ENCODE peak calls at places on chromosome 10, in four cellular contexts. X is ovary, Y is left ventricle myocardium inferior, I is colonic mucosa. M is an unnamed sample. For H3K27me3, the result is how much of the 10 kb centered on the place peaks cover.

GRCh38 chr10:69716711-69717560 is 84.8 kb upstream of the COL13A1 start:
- DNase-seq in X (no peak), Y (no peak), I (peak), M (no peak)

GRCh38 chr10:93465806-93466675 is 16.1 kb downstream of the MYOF start:
- DNase-seq in X (peak), Y (peak), I (peak), M (peak)

GRCh38 chr10:34430685-34431084 is 384.4 kb downstream of the PARD3 start:
- DNase-seq in X (no peak), Y (no peak), I (no peak), M (no peak)

GRCh38 chr10:17209931-17210330 is 8.5 kb upstream of the TRDMT1 start:
- DNase-seq in X (no peak), Y (no peak), I (no peak), M (no peak)

GRCh38 chr10:59234814-59235429 is 58.5 kb downstream of the PHYHIPL start:
- DNase-seq in X (no peak), Y (no peak), I (peak), M (no peak)

GRCh38 chr10:72772031-72772430 is 80.1 kb downstream of the MCU start:
- DNase-seq in X (no peak), Y (no peak), I (no peak), M (no peak)

GRCh38 chr10:69421611-69422308 is 5.0 kb upstream of the TACR2 start:
- DNase-seq in X (no peak), Y (peak), I (no peak), M (no peak)

GRCh38 chr10:88707429-88708110 is 1.5 kb downstream of the LIPK start:
- DNase-seq in X (no peak), Y (no peak), I (no peak), M (no peak)

GRCh38 chr10:28169525-28169924 is 133.3 kb downstream of the MPP7 start:
- DNase-seq in X (no peak), Y (no peak), I (no peak), M (no peak)

GRCh38 chr10:75008952-75009351 is 102.5 kb upstream of the SAMD8 start:
- DNase-seq in X (no peak), Y (no peak), I (no peak), M (no peak)
- H3K27me3 ChIP-seq in X (under half), Y (under half), I (under half), M (under half)

GRCh38 chr10:11863353-11864105 is 40.4 kb downstream of the PROSER2 start:
- DNase-seq in X (no peak), Y (no peak), I (no peak), M (no peak)
- H3K4me3 ChIP-seq in X (no peak), Y (no peak), I (no peak), M (no peak)

GRCh38 chr10:99532194-99532593 is 548 bp upstream of the NKX2-3 start:
- DNase-seq in X (no peak), Y (no peak), I (no peak), M (no peak)

GRCh38 chr10:99530108-99531025 is 2.4 kb upstream of the NKX2-3 start:
- DNase-seq in X (no peak), Y (no peak), I (no peak), M (no peak)

GRCh38 chr10:99529483-99530107 is 3.1 kb upstream of the NKX2-3 start:
- DNase-seq in X (no peak), Y (no peak), I (peak), M (no peak)

GRCh38 chr10:99531696-99532050 is 1.1 kb upstream of the NKX2-3 start:
- DNase-seq in X (no peak), Y (no peak), I (no peak), M (no peak)

DNA sequence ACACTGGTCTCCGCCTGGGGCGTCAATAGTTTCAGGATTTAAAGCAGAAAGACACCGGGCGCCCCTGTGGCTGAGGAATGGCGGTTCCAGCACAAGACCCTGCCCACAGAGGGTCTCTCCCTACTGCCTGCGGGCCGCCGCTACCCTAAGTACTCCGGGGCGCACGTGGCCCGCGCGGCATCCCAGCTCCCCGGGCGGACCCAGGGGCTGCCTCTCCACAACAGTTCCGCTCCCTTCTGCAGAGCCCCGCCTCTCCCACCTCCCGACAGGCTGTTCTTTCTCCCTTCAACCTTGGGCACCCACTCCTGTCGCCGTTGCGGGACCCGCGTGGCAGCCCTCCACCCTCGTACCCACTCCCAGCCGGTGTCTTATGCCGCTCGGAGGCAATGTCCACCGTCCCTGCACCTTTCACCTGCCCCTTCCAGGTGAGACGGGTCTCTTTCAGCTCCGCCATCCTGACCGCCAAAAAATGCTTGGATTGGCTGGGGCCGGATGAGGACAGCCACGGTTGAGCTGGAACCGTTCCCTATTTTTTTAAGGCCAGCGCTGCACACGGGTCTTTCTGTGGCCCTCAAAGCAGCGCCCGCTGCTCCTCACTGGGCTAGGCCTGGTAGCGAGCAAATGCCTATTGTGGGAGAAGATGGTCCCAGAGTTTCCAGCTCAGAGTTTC is 1.6 kb upstream of the NKX2-3 start:
- DNase-seq in X (no peak), Y (no peak), I (no peak), M (no peak)
- H3K27me3 ChIP-seq in X (under half), Y (half or more), I (half or more), M (under half)

DNA sequence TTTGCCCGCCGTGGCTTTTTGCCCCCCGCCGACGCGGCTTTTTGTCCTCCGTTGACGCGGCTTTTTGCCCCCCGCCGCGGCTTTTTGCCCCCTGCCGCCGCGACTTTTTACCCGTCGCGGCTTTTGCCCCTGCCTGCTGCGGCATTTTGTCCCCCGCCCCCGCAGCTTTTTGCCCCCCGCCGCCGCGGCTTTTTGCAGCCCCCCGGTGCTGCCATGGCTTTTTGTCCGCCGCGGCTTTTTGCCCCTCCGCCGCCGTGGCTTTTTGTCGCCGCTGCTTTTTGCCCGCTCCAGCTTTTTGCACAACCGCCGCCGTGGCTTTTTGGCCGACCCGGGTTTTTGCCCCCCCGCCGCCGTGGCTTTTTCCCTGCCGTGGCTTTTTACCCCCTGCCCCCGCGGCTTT is 506.6 kb downstream of the ZNF37A start:
- DNase-seq in X (no peak), Y (no peak), I (no peak), M (no peak)
- H3K4me3 ChIP-seq in X (no peak), Y (no peak), I (no peak), M (no peak)

GRCh38 chr10:100790761-100791208 is 45.4 kb downstream of the PAX2 start:
- DNase-seq in X (no peak), Y (no peak), I (no peak), M (no peak)
- H3K27me3 ChIP-seq in X (under half), Y (half or more), I (under half), M (under half)

GRCh38 chr10:48701139-48701901 is 16.6 kb downstream of the WDFY4 start:
- DNase-seq in X (no peak), Y (no peak), I (peak), M (no peak)
- H3K4me3 ChIP-seq in X (no peak), Y (no peak), I (no peak), M (no peak)

GRCh38 chr10:78357673-78358206 is 324.1 kb downstream of the RPS24 start:
- DNase-seq in X (no peak), Y (no peak), I (no peak), M (no peak)

GRCh38 chr10:78358406-78358805 is 324.7 kb downstream of the RPS24 start:
- DNase-seq in X (no peak), Y (no peak), I (no peak), M (no peak)

GRCh38 chr10:78354101-78354500 is 320.4 kb downstream of the RPS24 start:
- DNase-seq in X (peak), Y (no peak), I (no peak), M (no peak)

GRCh38 chr10:78357027-78357672 is 323.5 kb downstream of the RPS24 start:
- DNase-seq in X (no peak), Y (no peak), I (no peak), M (no peak)

GRCh38 chr10:78356291-78356915 is 322.7 kb downstream of the RPS24 start:
- DNase-seq in X (no peak), Y (no peak), I (no peak), M (no peak)
- H3K27me3 ChIP-seq in X (under half), Y (under half), I (under half), M (under half)

M was measured in tibial artery.